ENCODE peak calls at places on chromosomes 12 and 14, in four cellular contexts. One of them, this sample, is unnamed.
A peak's percentile ranks its signal among the peaks of the same experiment; 100 is the strongest.

GRCh38 chr14:50045039-50045711 is 71.2 kb downstream of the VCPKMT start:
- DNase-seq in lower lobe of right lung: peak; percentile 85
- DNase-seq in ovary: peak; percentile 25
- DNase-seq in endothelial cell of umbilical vein: peak; percentile 69
- DNase-seq in this sample: peak; percentile 65

GRCh38 chr14:88841741-88842140 is 17.3 kb downstream of the TTC8 start:
- DNase-seq in lower lobe of right lung: no peak
- DNase-seq in ovary: no peak
- DNase-seq in endothelial cell of umbilical vein: no peak
- DNase-seq in this sample: no peak

GRCh38 chr14:72801381-72801812 is 92.5 kb downstream of the DPF3 start:
- DNase-seq in lower lobe of right lung: no peak
- DNase-seq in ovary: no peak
- DNase-seq in endothelial cell of umbilical vein: peak; percentile 93
- DNase-seq in this sample: no peak

GRCh38 chr12:113246478-113247122 is 25.3 kb downstream of the TPCN1 start:
- DNase-seq in lower lobe of right lung: no peak
- DNase-seq in ovary: no peak
- DNase-seq in endothelial cell of umbilical vein: no peak
- DNase-seq in this sample: peak; percentile 67

GRCh38 chr12:90211017-90211416 is 502.4 kb upstream of the ATP2B1 start:
- DNase-seq in lower lobe of right lung: no peak
- DNase-seq in ovary: no peak
- DNase-seq in endothelial cell of umbilical vein: peak; percentile 96
- DNase-seq in this sample: no peak

GRCh38 chr14:65834051-65834450 is 421.5 kb downstream of the FUT8 start:
- DNase-seq in lower lobe of right lung: no peak
- DNase-seq in ovary: no peak
- DNase-seq in endothelial cell of umbilical vein: no peak
- DNase-seq in this sample: no peak

GRCh38 chr12:76081909-76082308 is 2.6 kb downstream of the NAP1L1 start:
- DNase-seq in lower lobe of right lung: no peak
- DNase-seq in ovary: no peak
- DNase-seq in endothelial cell of umbilical vein: no peak
- DNase-seq in this sample: no peak

GRCh38 chr12:122830517-122831214 is 4.6 kb upstream of the HIP1R start:
- DNase-seq in lower lobe of right lung: no peak
- DNase-seq in ovary: no peak
- DNase-seq in endothelial cell of umbilical vein: no peak
- DNase-seq in this sample: no peak

GRCh38 chr12:105256921-105257320 is 20.9 kb upstream of the APPL2 start:
- DNase-seq in lower lobe of right lung: no peak
- DNase-seq in ovary: no peak
- DNase-seq in endothelial cell of umbilical vein: no peak
- DNase-seq in this sample: no peak

GRCh38 chr14:57319636-57320035 is 50.9 kb downstream of the AP5M1 start:
- DNase-seq in lower lobe of right lung: no peak
- DNase-seq in ovary: no peak
- DNase-seq in endothelial cell of umbilical vein: no peak
- DNase-seq in this sample: no peak

GRCh38 chr12:101671157-101671791 is 26.2 kb upstream of the CHPT1 start:
- DNase-seq in lower lobe of right lung: peak; percentile 55
- DNase-seq in ovary: no peak
- DNase-seq in endothelial cell of umbilical vein: no peak
- DNase-seq in this sample: no peak

GRCh38 chr12:11661491-11662085 is 12.1 kb downstream of the ETV6 start:
- DNase-seq in lower lobe of right lung: no peak
- DNase-seq in ovary: no peak
- DNase-seq in endothelial cell of umbilical vein: no peak
- DNase-seq in this sample: no peak

GRCh38 chr14:59306775-59307174 is 118.3 kb downstream of the DAAM1 start:
- DNase-seq in lower lobe of right lung: no peak
- DNase-seq in ovary: no peak
- DNase-seq in endothelial cell of umbilical vein: peak; percentile 90
- DNase-seq in this sample: no peak

GRCh38 chr14:94051115-94051514 is 25.0 kb downstream of the OTUB2 start:
- DNase-seq in lower lobe of right lung: no peak
- DNase-seq in ovary: peak; percentile 81
- DNase-seq in endothelial cell of umbilical vein: peak; percentile 40
- DNase-seq in this sample: peak; percentile 29

GRCh38 chr14:69818760-69819191 is 21.7 kb upstream of the SLC10A1 start:
- DNase-seq in lower lobe of right lung: no peak
- DNase-seq in ovary: peak; percentile 26
- DNase-seq in endothelial cell of umbilical vein: peak; percentile 83
- DNase-seq in this sample: peak; percentile 40

GRCh38 chr12:66803972-66804371 is 125.1 kb upstream of the GRIP1 start:
- DNase-seq in lower lobe of right lung: no peak
- DNase-seq in ovary: no peak
- DNase-seq in endothelial cell of umbilical vein: no peak
- DNase-seq in this sample: no peak

DNA sequence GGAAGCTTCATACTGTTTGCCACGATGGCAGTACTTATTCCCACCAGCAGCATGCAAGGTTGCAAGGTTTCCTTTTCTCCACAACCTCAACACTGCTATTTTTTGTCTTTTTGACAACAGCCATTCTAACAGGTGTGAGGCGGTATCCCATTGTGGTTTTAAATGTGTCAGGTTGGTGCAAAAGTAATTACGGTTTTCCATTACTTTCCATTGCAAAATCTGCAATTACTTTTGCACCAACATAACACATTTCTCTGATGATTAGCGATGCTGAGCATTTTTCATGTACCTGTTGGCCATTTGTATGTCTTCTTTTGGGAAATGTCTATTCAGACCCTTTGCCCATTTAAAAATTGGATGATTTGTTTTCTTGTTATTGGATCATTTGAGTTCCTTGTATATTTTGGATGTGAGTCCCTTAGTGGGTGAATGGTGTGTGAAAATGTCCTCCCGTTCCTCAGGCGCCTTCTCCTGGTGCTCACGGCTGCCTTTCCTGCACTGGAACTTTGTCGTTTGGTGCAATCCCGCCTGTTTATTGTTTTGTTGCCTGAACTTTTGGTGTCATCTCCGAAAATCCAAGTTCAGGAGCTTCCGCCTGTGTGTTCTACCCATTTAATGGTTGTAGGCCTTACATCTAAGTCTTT is 213.6 kb downstream of the KIF26A start:
- DNase-seq in lower lobe of right lung: no peak
- DNase-seq in ovary: no peak
- DNase-seq in endothelial cell of umbilical vein: no peak
- DNase-seq in this sample: no peak
- H3K27me3 ChIP-seq in lower lobe of right lung: peaks cover 12% of the 10 kb centered on the region
- H3K27me3 ChIP-seq in ovary: no peaks in the 10 kb centered on the region
- H3K27me3 ChIP-seq in endothelial cell of umbilical vein: no peaks in the 10 kb centered on the region
- H3K27me3 ChIP-seq in this sample: peaks cover 5% of the 10 kb centered on the region

GRCh38 chr14:68244272-68244975 is 424.8 kb downstream of the RAD51B start:
- DNase-seq in lower lobe of right lung: no peak
- DNase-seq in ovary: no peak
- DNase-seq in endothelial cell of umbilical vein: no peak
- DNase-seq in this sample: no peak
- H3K4me1 ChIP-seq in lower lobe of right lung: peaks cover 69% of the 10 kb centered on the region
- H3K4me1 ChIP-seq in ovary: peaks cover 29% of the 10 kb centered on the region
- H3K4me1 ChIP-seq in endothelial cell of umbilical vein: peaks cover 37% of the 10 kb centered on the region
- H3K4me1 ChIP-seq in this sample: peaks cover 2% of the 10 kb centered on the region

DNA sequence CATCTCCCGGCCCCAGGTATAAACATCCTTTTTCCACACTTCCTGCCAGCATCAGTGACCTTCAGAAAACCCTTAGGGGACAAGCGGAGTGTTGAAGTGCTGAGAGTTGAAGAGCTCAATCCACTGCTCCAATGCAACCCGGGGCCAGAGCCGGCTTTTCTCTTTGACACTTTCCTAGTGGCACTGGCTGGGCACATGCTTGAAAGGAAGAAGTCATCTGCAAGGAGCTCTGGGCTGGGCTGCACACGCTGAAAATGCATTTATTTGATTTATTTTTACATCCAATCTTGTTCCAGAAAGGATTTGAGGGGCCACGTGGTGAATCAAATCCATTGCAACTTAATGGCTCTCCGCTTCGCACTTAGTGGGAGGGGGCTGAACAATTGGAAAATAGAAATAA is 229.0 kb upstream of the DIO3 start:
- DNase-seq in lower lobe of right lung: no peak
- DNase-seq in ovary: no peak
- DNase-seq in endothelial cell of umbilical vein: no peak
- DNase-seq in this sample: no peak
- H3K27me3 ChIP-seq in lower lobe of right lung: no peaks in the 10 kb centered on the region
- H3K27me3 ChIP-seq in ovary: no peaks in the 10 kb centered on the region
- H3K27me3 ChIP-seq in endothelial cell of umbilical vein: no peaks in the 10 kb centered on the region
- H3K27me3 ChIP-seq in this sample: no peaks in the 10 kb centered on the region

GRCh38 chr12:108635201-108635996 is 1.7 kb upstream of the SELPLG start:
- DNase-seq in lower lobe of right lung: no peak
- DNase-seq in ovary: no peak
- DNase-seq in endothelial cell of umbilical vein: no peak
- DNase-seq in this sample: no peak
- H3K4me1 ChIP-seq in lower lobe of right lung: peaks cover 73% of the 10 kb centered on the region
- H3K4me1 ChIP-seq in ovary: peaks cover 4% of the 10 kb centered on the region
- H3K4me1 ChIP-seq in endothelial cell of umbilical vein: peaks cover 14% of the 10 kb centered on the region
- H3K4me1 ChIP-seq in this sample: no peaks in the 10 kb centered on the region

GRCh38 chr14:76498976-76499375 is 123.0 kb downstream of the ESRRB start:
- DNase-seq in lower lobe of right lung: no peak
- DNase-seq in ovary: no peak
- DNase-seq in endothelial cell of umbilical vein: no peak
- DNase-seq in this sample: no peak
- H3K27me3 ChIP-seq in lower lobe of right lung: no peaks in the 10 kb centered on the region
- H3K27me3 ChIP-seq in ovary: no peaks in the 10 kb centered on the region
- H3K27me3 ChIP-seq in endothelial cell of umbilical vein: no peaks in the 10 kb centered on the region
- H3K27me3 ChIP-seq in this sample: no peaks in the 10 kb centered on the region

GRCh38 chr12:108846320-108846719 is 11.1 kb downstream of the SSH1 start:
- DNase-seq in lower lobe of right lung: no peak
- DNase-seq in ovary: no peak
- DNase-seq in endothelial cell of umbilical vein: no peak
- DNase-seq in this sample: peak; percentile 46
- H3K4me1 ChIP-seq in lower lobe of right lung: peaks cover 61% of the 10 kb centered on the region
- H3K4me1 ChIP-seq in ovary: no peaks in the 10 kb centered on the region
- H3K4me1 ChIP-seq in endothelial cell of umbilical vein: peaks cover 14% of the 10 kb centered on the region
- H3K4me1 ChIP-seq in this sample: no peaks in the 10 kb centered on the region

This sample was measured in prostate gland.